ENCODE peak calls at places on chromosomes 2 and 18, in ten cellular contexts. One of them, this sample, is unnamed.

GRCh38 chr2:10500601-10501361 is 52.7 kb upstream of the ODC1 start:
- DNase-seq in lung: no peak
- DNase-seq in cardiac fibroblast: peak; percentile 56
- DNase-seq in MM.1S: no peak
- DNase-seq in psoas muscle: no peak
- DNase-seq in AG04450: no peak
- DNase-seq in prostate gland: no peak
- DNase-seq in ascending aorta: no peak
- DNase-seq in Jurkat, Clone E6-1: no peak
- DNase-seq in SJSA1: peak; percentile 78
- DNase-seq in this sample: peak; percentile 82

GRCh38 chr2:152550386-152550785 is 166.9 kb downstream of the PRPF40A start:
- DNase-seq in ascending aorta: no peak
- DNase-seq in prostate gland: peak; percentile 34
- DNase-seq in psoas muscle: no peak
- DNase-seq in lung: no peak
- DNase-seq in SJSA1: no peak
- DNase-seq in Jurkat, Clone E6-1: no peak
- DNase-seq in AG04450: no peak
- DNase-seq in MM.1S: no peak
- DNase-seq in cardiac fibroblast: no peak
- DNase-seq in this sample: no peak

GRCh38 chr2:6930913-6931312 is 13.7 kb downstream of the RNF144A start:
- DNase-seq in psoas muscle: no peak
- DNase-seq in SJSA1: no peak
- DNase-seq in AG04450: no peak
- DNase-seq in lung: peak; percentile 15
- DNase-seq in cardiac fibroblast: no peak
- DNase-seq in Jurkat, Clone E6-1: no peak
- DNase-seq in ascending aorta: no peak
- DNase-seq in MM.1S: no peak
- DNase-seq in prostate gland: peak; percentile 2
- DNase-seq in this sample: no peak

GRCh38 chr2:201735486-201735885 is 37.0 kb upstream of the MPP4 start:
- DNase-seq in prostate gland: no peak
- DNase-seq in cardiac fibroblast: peak; percentile 12
- DNase-seq in ascending aorta: no peak
- DNase-seq in Jurkat, Clone E6-1: no peak
- DNase-seq in SJSA1: no peak
- DNase-seq in lung: no peak
- DNase-seq in psoas muscle: no peak
- DNase-seq in AG04450: no peak
- DNase-seq in MM.1S: no peak
- DNase-seq in this sample: no peak

GRCh38 chr2:190469770-190470169 is 61.6 kb downstream of the MFSD6 start:
- DNase-seq in SJSA1: no peak
- DNase-seq in ascending aorta: no peak
- DNase-seq in prostate gland: peak; percentile 69
- DNase-seq in Jurkat, Clone E6-1: no peak
- DNase-seq in psoas muscle: no peak
- DNase-seq in lung: peak; percentile 37
- DNase-seq in AG04450: no peak
- DNase-seq in MM.1S: no peak
- DNase-seq in cardiac fibroblast: peak; percentile 87
- DNase-seq in this sample: peak; percentile 90

GRCh38 chr2:215879977-215880940 is 133.1 kb downstream of the MREG start:
- DNase-seq in MM.1S: no peak
- DNase-seq in cardiac fibroblast: no peak
- DNase-seq in SJSA1: no peak
- DNase-seq in AG04450: peak; percentile 48
- DNase-seq in prostate gland: no peak
- DNase-seq in lung: no peak
- DNase-seq in psoas muscle: no peak
- DNase-seq in ascending aorta: no peak
- DNase-seq in Jurkat, Clone E6-1: no peak
- DNase-seq in this sample: peak; percentile 19

GRCh38 chr2:97849881-97850540 is 136.6 kb downstream of the ZAP70 start:
- DNase-seq in MM.1S: no peak
- DNase-seq in ascending aorta: no peak
- DNase-seq in lung: no peak
- DNase-seq in Jurkat, Clone E6-1: no peak
- DNase-seq in AG04450: no peak
- DNase-seq in cardiac fibroblast: peak; percentile 31
- DNase-seq in SJSA1: no peak
- DNase-seq in prostate gland: no peak
- DNase-seq in psoas muscle: no peak
- DNase-seq in this sample: peak; percentile 77

GRCh38 chr2:9033385-9034175 is 30.1 kb upstream of the MBOAT2 start:
- DNase-seq in psoas muscle: no peak
- DNase-seq in lung: no peak
- DNase-seq in Jurkat, Clone E6-1: no peak
- DNase-seq in SJSA1: no peak
- DNase-seq in AG04450: no peak
- DNase-seq in MM.1S: no peak
- DNase-seq in cardiac fibroblast: no peak
- DNase-seq in ascending aorta: no peak
- DNase-seq in prostate gland: no peak
- DNase-seq in this sample: no peak

GRCh38 chr18:52343731-52344340 is 3.8 kb downstream of the DCC start:
- DNase-seq in lung: no peak
- DNase-seq in ascending aorta: no peak
- DNase-seq in MM.1S: no peak
- DNase-seq in cardiac fibroblast: no peak
- DNase-seq in psoas muscle: no peak
- DNase-seq in prostate gland: no peak
- DNase-seq in Jurkat, Clone E6-1: no peak
- DNase-seq in AG04450: no peak
- DNase-seq in SJSA1: no peak
- DNase-seq in this sample: no peak

GRCh38 chr18:52340466-52341378 is 725 bp downstream of the DCC start:
- DNase-seq in AG04450: no peak
- DNase-seq in prostate gland: no peak
- DNase-seq in lung: no peak
- DNase-seq in psoas muscle: no peak
- DNase-seq in SJSA1: no peak
- DNase-seq in ascending aorta: no peak
- DNase-seq in MM.1S: no peak
- DNase-seq in cardiac fibroblast: no peak
- DNase-seq in Jurkat, Clone E6-1: no peak
- DNase-seq in this sample: no peak

GRCh38 chr18:52343138-52343537 is 3.1 kb downstream of the DCC start:
- DNase-seq in MM.1S: peak; percentile 24
- DNase-seq in AG04450: no peak
- DNase-seq in Jurkat, Clone E6-1: no peak
- DNase-seq in SJSA1: no peak
- DNase-seq in cardiac fibroblast: no peak
- DNase-seq in prostate gland: no peak
- DNase-seq in lung: no peak
- DNase-seq in ascending aorta: no peak
- DNase-seq in psoas muscle: no peak
- DNase-seq in this sample: no peak

GRCh38 chr18:52339891-52340371 is at the start of gene DCC:
- DNase-seq in cardiac fibroblast: peak; percentile 12
- DNase-seq in MM.1S: peak; percentile 54
- DNase-seq in Jurkat, Clone E6-1: no peak
- DNase-seq in AG04450: peak; percentile 15
- DNase-seq in ascending aorta: no peak
- DNase-seq in prostate gland: peak; percentile 19
- DNase-seq in psoas muscle: no peak
- DNase-seq in SJSA1: no peak
- DNase-seq in lung: peak; percentile 34
- DNase-seq in this sample: peak; percentile 50

GRCh38 chr18:52341617-52342381 is 1.8 kb downstream of the DCC start:
- DNase-seq in lung: no peak
- DNase-seq in prostate gland: no peak
- DNase-seq in ascending aorta: no peak
- DNase-seq in SJSA1: no peak
- DNase-seq in cardiac fibroblast: no peak
- DNase-seq in AG04450: no peak
- DNase-seq in Jurkat, Clone E6-1: no peak
- DNase-seq in psoas muscle: no peak
- DNase-seq in MM.1S: no peak
- DNase-seq in this sample: peak; percentile 9
- H3K4me3 ChIP-seq in lung: no peak overlapping the region
- H3K4me3 ChIP-seq in prostate gland: no peak overlapping the region
- H3K4me3 ChIP-seq in ascending aorta: no peak overlapping the region
- H3K4me3 ChIP-seq in SJSA1: no peak overlapping the region
- H3K4me3 ChIP-seq in cardiac fibroblast: no peak overlapping the region
- H3K4me3 ChIP-seq in AG04450: peak overlapping the region; percentile 57
- H3K4me3 ChIP-seq in Jurkat, Clone E6-1: no peak overlapping the region
- H3K4me3 ChIP-seq in psoas muscle: no peak overlapping the region
- H3K4me3 ChIP-seq in MM.1S: no peak overlapping the region
- H3K4me3 ChIP-seq in this sample: no peak overlapping the region

DNA sequence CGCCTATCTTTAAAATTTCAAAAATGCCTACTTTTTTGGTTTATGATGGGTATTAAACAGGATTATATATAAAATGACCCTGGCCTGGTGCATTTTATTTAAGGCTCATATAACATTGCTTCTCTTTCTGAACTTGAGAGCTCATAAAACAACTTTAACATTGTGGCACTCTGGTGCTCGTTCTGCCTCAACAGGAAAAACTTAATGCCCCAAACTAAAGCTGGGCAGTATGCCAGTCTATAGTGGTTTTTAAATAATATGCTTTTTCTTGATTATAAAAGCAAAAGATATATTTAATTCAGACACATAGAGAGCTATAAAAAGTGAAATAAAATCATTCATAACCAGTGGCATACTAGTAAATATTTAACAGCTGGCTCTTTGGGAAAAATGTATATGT is 269.3 kb upstream of the GULP1 start:
- DNase-seq in lung: no peak
- DNase-seq in psoas muscle: no peak
- DNase-seq in SJSA1: no peak
- DNase-seq in Jurkat, Clone E6-1: no peak
- DNase-seq in AG04450: no peak
- DNase-seq in cardiac fibroblast: no peak
- DNase-seq in prostate gland: no peak
- DNase-seq in MM.1S: no peak
- DNase-seq in ascending aorta: no peak
- DNase-seq in this sample: no peak
- H3K4me3 ChIP-seq in lung: no peak overlapping the region
- H3K4me3 ChIP-seq in psoas muscle: no peak overlapping the region
- H3K4me3 ChIP-seq in SJSA1: no peak overlapping the region
- H3K4me3 ChIP-seq in Jurkat, Clone E6-1: no peak overlapping the region
- H3K4me3 ChIP-seq in AG04450: no peak overlapping the region
- H3K4me3 ChIP-seq in cardiac fibroblast: no peak overlapping the region
- H3K4me3 ChIP-seq in prostate gland: no peak overlapping the region
- H3K4me3 ChIP-seq in MM.1S: no peak overlapping the region
- H3K4me3 ChIP-seq in ascending aorta: no peak overlapping the region
- H3K4me3 ChIP-seq in this sample: no peak overlapping the region

GRCh38 chr2:60515751-60516226 is 37.7 kb downstream of the BCL11A start:
- DNase-seq in psoas muscle: no peak
- DNase-seq in prostate gland: no peak
- DNase-seq in ascending aorta: no peak
- DNase-seq in Jurkat, Clone E6-1: no peak
- DNase-seq in SJSA1: no peak
- DNase-seq in AG04450: peak; percentile 82
- DNase-seq in cardiac fibroblast: peak; percentile 72
- DNase-seq in MM.1S: no peak
- DNase-seq in lung: no peak
- DNase-seq in this sample: peak; percentile 84

GRCh38 chr2:60518567-60518966 is 34.9 kb downstream of the BCL11A start:
- DNase-seq in AG04450: no peak
- DNase-seq in ascending aorta: no peak
- DNase-seq in prostate gland: no peak
- DNase-seq in cardiac fibroblast: no peak
- DNase-seq in Jurkat, Clone E6-1: no peak
- DNase-seq in psoas muscle: no peak
- DNase-seq in MM.1S: no peak
- DNase-seq in SJSA1: no peak
- DNase-seq in lung: no peak
- DNase-seq in this sample: no peak

GRCh38 chr2:60517441-60517840 is 36.0 kb downstream of the BCL11A start:
- DNase-seq in cardiac fibroblast: no peak
- DNase-seq in prostate gland: no peak
- DNase-seq in SJSA1: no peak
- DNase-seq in ascending aorta: no peak
- DNase-seq in MM.1S: no peak
- DNase-seq in psoas muscle: no peak
- DNase-seq in Jurkat, Clone E6-1: no peak
- DNase-seq in lung: no peak
- DNase-seq in AG04450: no peak
- DNase-seq in this sample: no peak

GRCh38 chr2:60516383-60516811 is 37.1 kb downstream of the BCL11A start:
- DNase-seq in MM.1S: no peak
- DNase-seq in ascending aorta: no peak
- DNase-seq in AG04450: peak; percentile 75
- DNase-seq in lung: no peak
- DNase-seq in Jurkat, Clone E6-1: no peak
- DNase-seq in prostate gland: no peak
- DNase-seq in SJSA1: no peak
- DNase-seq in cardiac fibroblast: peak; percentile 75
- DNase-seq in psoas muscle: no peak
- DNase-seq in this sample: peak; percentile 57

GRCh38 chr2:60516826-60517225 is 36.6 kb downstream of the BCL11A start:
- DNase-seq in ascending aorta: no peak
- DNase-seq in prostate gland: no peak
- DNase-seq in Jurkat, Clone E6-1: no peak
- DNase-seq in SJSA1: no peak
- DNase-seq in lung: no peak
- DNase-seq in cardiac fibroblast: no peak
- DNase-seq in psoas muscle: no peak
- DNase-seq in AG04450: no peak
- DNase-seq in MM.1S: no peak
- DNase-seq in this sample: no peak
- H3K4me3 ChIP-seq in ascending aorta: no peak overlapping the region
- H3K4me3 ChIP-seq in prostate gland: no peak overlapping the region
- H3K4me3 ChIP-seq in Jurkat, Clone E6-1: no peak overlapping the region
- H3K4me3 ChIP-seq in SJSA1: no peak overlapping the region
- H3K4me3 ChIP-seq in lung: no peak overlapping the region
- H3K4me3 ChIP-seq in cardiac fibroblast: no peak overlapping the region
- H3K4me3 ChIP-seq in psoas muscle: no peak overlapping the region
- H3K4me3 ChIP-seq in AG04450: no peak overlapping the region
- H3K4me3 ChIP-seq in MM.1S: no peak overlapping the region
- H3K4me3 ChIP-seq in this sample: no peak overlapping the region

DNA sequence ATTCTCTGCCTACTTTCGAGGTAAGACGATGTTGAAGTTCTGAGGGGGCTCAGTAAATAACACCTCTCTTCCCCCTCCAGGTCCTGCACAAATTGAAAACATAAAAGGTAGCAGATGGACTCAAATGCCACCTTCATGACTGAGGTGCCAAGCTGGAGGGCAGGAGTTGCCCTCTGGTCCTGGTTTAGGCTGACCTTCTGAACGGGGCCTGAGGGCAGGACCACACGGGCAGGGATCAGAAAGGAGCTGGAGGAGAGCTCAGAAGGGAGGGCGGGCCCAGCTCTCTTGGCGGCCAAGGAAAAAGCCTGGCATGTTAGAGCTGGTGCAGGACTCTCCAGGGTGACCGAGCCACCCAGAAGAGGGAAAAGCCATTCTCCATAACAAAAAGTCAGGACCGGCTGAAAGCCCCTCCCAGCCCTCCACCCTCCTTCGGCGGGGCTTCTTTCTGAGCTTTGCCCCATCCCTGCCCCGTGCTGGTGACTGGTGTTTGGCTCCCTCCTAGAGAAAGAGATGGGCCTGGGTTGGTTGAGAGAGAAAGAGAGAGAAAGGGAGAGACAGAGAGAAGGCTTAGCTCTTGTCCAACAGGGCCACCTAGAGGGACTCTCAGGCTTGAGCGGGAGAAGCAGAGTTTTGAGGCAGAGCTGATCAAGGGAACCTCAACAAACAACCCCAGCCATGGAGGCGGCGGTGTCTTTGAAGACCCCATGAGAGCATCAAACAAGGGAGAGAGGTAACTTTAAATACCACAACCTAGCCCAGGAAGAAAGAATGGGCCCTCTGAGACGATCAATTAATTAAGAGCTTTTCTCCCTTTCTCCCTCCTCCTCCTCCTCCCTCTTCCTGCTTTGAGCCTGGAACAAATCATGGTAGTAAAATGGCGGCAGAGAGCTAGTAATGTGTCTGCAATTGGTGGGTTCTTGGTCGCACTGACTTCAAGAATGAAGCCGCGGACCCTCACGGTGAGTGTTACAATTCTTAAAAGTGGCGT is 50.8 kb downstream of the WIPF1 start:
- DNase-seq in psoas muscle: no peak
- DNase-seq in cardiac fibroblast: peak; percentile 65
- DNase-seq in lung: no peak
- DNase-seq in AG04450: no peak
- DNase-seq in prostate gland: no peak
- DNase-seq in ascending aorta: no peak
- DNase-seq in Jurkat, Clone E6-1: peak; percentile 46
- DNase-seq in MM.1S: peak; percentile 68
- DNase-seq in SJSA1: no peak
- DNase-seq in this sample: peak; percentile 54
- H3K4me3 ChIP-seq in psoas muscle: no peak overlapping the region
- H3K4me3 ChIP-seq in cardiac fibroblast: no peak overlapping the region
- H3K4me3 ChIP-seq in lung: no peak overlapping the region
- H3K4me3 ChIP-seq in AG04450: no peak overlapping the region
- H3K4me3 ChIP-seq in prostate gland: no peak overlapping the region
- H3K4me3 ChIP-seq in ascending aorta: no peak overlapping the region
- H3K4me3 ChIP-seq in Jurkat, Clone E6-1: no peak overlapping the region
- H3K4me3 ChIP-seq in MM.1S: no peak overlapping the region
- H3K4me3 ChIP-seq in SJSA1: no peak overlapping the region
- H3K4me3 ChIP-seq in this sample: no peak overlapping the region

This sample was measured in epithelial cell of esophagus.